ENCODE peak calls at places on chromosome 15, in four cellular contexts. B is Panc1, E is left cardiac atrium, P is posterior cingulate gyrus. K is an unnamed sample.

GRCh38 chr15:67843571-67844387 is 3.9 kb upstream of the RNU6-1 start:
- DNase-seq in B (no peak), E (no peak), P (no peak), K (no peak)

GRCh38 chr15:77035999-77036471 is 34.9 kb downstream of the TSPAN3 start:
- DNase-seq in E (no peak), B (no peak), P (peak; percentile 9), K (peak; percentile 45)

GRCh38 chr15:23402544-23402943 is 44.5 kb downstream of the GOLGA6L2 start:
- DNase-seq in B (no peak), E (no peak), P (no peak), K (no peak)

GRCh38 chr15:80309769-80310384 is 57.9 kb upstream of the CTXND1 start:
- DNase-seq in P (no peak), B (no peak), E (no peak), K (no peak)

GRCh38 chr15:73378089-73378488 is 9.3 kb upstream of the HCN4 start:
- DNase-seq in B (no peak), P (no peak), E (peak; percentile 59), K (no peak)

GRCh38 chr15:48976444-48977088 is 12.8 kb upstream of the SHC4 start:
- DNase-seq in B (no peak), P (peak; percentile 41), E (peak; percentile 37), K (no peak)

GRCh38 chr15:59284768-59285368 is 78.2 kb downstream of the LDHAL6B start:
- DNase-seq in E (no peak), P (no peak), B (no peak), K (no peak)

GRCh38 chr15:20295238-20295811 is 246.3 kb downstream of the GOLGA6L6 start:
- DNase-seq in B (no peak), E (no peak), P (no peak), K (no peak)

GRCh38 chr15:57485869-57486268 is 105.8 kb upstream of the MYZAP start:
- DNase-seq in P (no peak), B (peak; percentile 74), E (peak; percentile 44), K (peak; percentile 72)

GRCh38 chr15:77892335-77892734 is 185.2 kb downstream of the TBC1D2B start:
- DNase-seq in P (no peak), B (no peak), E (no peak), K (peak; percentile 6)

GRCh38 chr15:67836477-67836876 is 3.4 kb downstream of the RNU6-1 start:
- DNase-seq in E (no peak), B (no peak), P (peak; percentile 59), K (no peak)

GRCh38 chr15:74458473-74458872 is 2.5 kb downstream of the UBL7 start:
- DNase-seq in B (no peak), P (no peak), E (no peak), K (no peak)

GRCh38 chr15:67873777-67874176 is 33.9 kb upstream of the RNU6-1 start:
- DNase-seq in E (no peak), B (no peak), P (no peak), K (no peak)

GRCh38 chr15:40500584-40501330 is 30.0 kb downstream of the CHST14 start:
- DNase-seq in B (no peak), P (no peak), E (no peak), K (no peak)

GRCh38 chr15:74382004-74382816 is 14.8 kb upstream of the CYP11A1 start:
- DNase-seq in P (peak; percentile 92), B (no peak), E (peak; percentile 89), K (peak; percentile 91)

GRCh38 chr15:75449585-75450306 is 1.7 kb downstream of the SIN3A start:
- DNase-seq in E (no peak), B (no peak), P (no peak), K (no peak)

GRCh38 chr15:67063689-67064606 is 1.5 kb upstream of the SMAD3 start:
- DNase-seq in E (peak; percentile 53), P (no peak), B (no peak), K (peak; percentile 67)

GRCh38 chr15:73387507-73388255 is 18.9 kb upstream of the HCN4 start:
- DNase-seq in P (no peak), E (no peak), B (no peak), K (no peak)

GRCh38 chr15:95558916-95559315 is 771.6 kb upstream of the NR2F2 start:
- DNase-seq in B (no peak), P (no peak), E (no peak), K (no peak)

GRCh38 chr15:66788024-66788423 is 86.0 kb downstream of the SMAD6 start:
- DNase-seq in P (no peak), B (no peak), E (no peak), K (no peak)

GRCh38 chr15:53525894-53526293 is 233.6 kb downstream of the WDR72 start:
- DNase-seq in E (no peak), P (no peak), B (no peak), K (no peak)

GRCh38 chr15:35166730-35167359 is 81.8 kb upstream of the NANOGP8 start:
- DNase-seq in E (no peak), B (no peak), P (no peak), K (no peak)

GRCh38 chr15:42720071-42720470 is 16.9 kb downstream of the CDAN1 start:
- DNase-seq in B (no peak), E (no peak), P (no peak), K (no peak)

GRCh38 chr15:89666147-89666857 is 11.0 kb upstream of the KIF7 start:
- DNase-seq in E (no peak), P (no peak), B (no peak), K (no peak)

GRCh38 chr15:65416845-65417416 is 5.8 kb downstream of the IGDCC4 start:
- DNase-seq in P (no peak), B (no peak), E (no peak), K (no peak)

GRCh38 chr15:66715736-66716667 is 14.0 kb downstream of the SMAD6 start:
- DNase-seq in P (no peak), E (no peak), B (no peak), K (no peak)

GRCh38 chr15:100727291-100727851 is 125.0 kb downstream of the ASB7 start:
- DNase-seq in E (peak; percentile 40), P (no peak), B (no peak), K (no peak)